ENCODE peak calls at places on chromosomes 16 and 17, in four cellular contexts. One of them, this sample, is unnamed.

GRCh38 chr17:7403043-7403901 is 625 bp downstream of the TMEM256 start:
- DNase-seq in mucosa of descending colon: peak
- DNase-seq in spleen: peak
- DNase-seq in HFF-Myc: no peak
- DNase-seq in this sample: no peak

GRCh38 chr16:84909686-84910085 is 89.9 kb downstream of the CRISPLD2 start:
- DNase-seq in mucosa of descending colon: no peak
- DNase-seq in spleen: no peak
- DNase-seq in HFF-Myc: no peak
- DNase-seq in this sample: no peak

GRCh38 chr17:35046245-35046644 is 17.3 kb downstream of the RFFL start:
- DNase-seq in mucosa of descending colon: no peak
- DNase-seq in spleen: no peak
- DNase-seq in HFF-Myc: no peak
- DNase-seq in this sample: no peak

GRCh38 chr17:72613411-72614292 is 478.8 kb downstream of the SLC39A11 start:
- DNase-seq in mucosa of descending colon: no peak
- DNase-seq in spleen: no peak
- DNase-seq in HFF-Myc: no peak
- DNase-seq in this sample: peak

GRCh38 chr17:82269882-82270500 is 3.5 kb downstream of the CSNK1D start:
- DNase-seq in mucosa of descending colon: peak
- DNase-seq in spleen: peak
- DNase-seq in HFF-Myc: no peak
- DNase-seq in this sample: no peak

GRCh38 chr17:49738456-49739163 is 25.3 kb downstream of the FAM117A start:
- DNase-seq in mucosa of descending colon: no peak
- DNase-seq in spleen: peak
- DNase-seq in HFF-Myc: no peak
- DNase-seq in this sample: no peak

GRCh38 chr17:67517335-67517734 is 140.3 kb downstream of the PITPNC1 start:
- DNase-seq in mucosa of descending colon: no peak
- DNase-seq in spleen: no peak
- DNase-seq in HFF-Myc: no peak
- DNase-seq in this sample: no peak

GRCh38 chr17:10033449-10033848 is 128.4 kb upstream of the RCVRN start:
- DNase-seq in mucosa of descending colon: no peak
- DNase-seq in spleen: peak
- DNase-seq in HFF-Myc: no peak
- DNase-seq in this sample: no peak

GRCh38 chr16:3838600-3839401 is 41.7 kb downstream of the CREBBP start:
- DNase-seq in mucosa of descending colon: no peak
- DNase-seq in spleen: no peak
- DNase-seq in HFF-Myc: no peak
- DNase-seq in this sample: no peak

GRCh38 chr17:76492989-76493501 is 8.2 kb downstream of the RHBDF2 start:
- DNase-seq in mucosa of descending colon: peak
- DNase-seq in spleen: peak
- DNase-seq in HFF-Myc: no peak
- DNase-seq in this sample: no peak

GRCh38 chr17:45740553-45741330 is 43.4 kb upstream of the CRHR1 start:
- DNase-seq in mucosa of descending colon: no peak
- DNase-seq in spleen: peak
- DNase-seq in HFF-Myc: peak
- DNase-seq in this sample: no peak

GRCh38 chr16:85885537-85885936 is 13.4 kb upstream of the IRF8 start:
- DNase-seq in mucosa of descending colon: no peak
- DNase-seq in spleen: no peak
- DNase-seq in HFF-Myc: no peak
- DNase-seq in this sample: no peak

GRCh38 chr16:75471723-75472634 is 7.5 kb upstream of the TMEM170A start:
- DNase-seq in mucosa of descending colon: no peak
- DNase-seq in spleen: peak
- DNase-seq in HFF-Myc: peak
- DNase-seq in this sample: no peak

GRCh38 chr17:57834146-57834741 is 15.6 kb downstream of the MRPS23 start:
- DNase-seq in mucosa of descending colon: no peak
- DNase-seq in spleen: no peak
- DNase-seq in HFF-Myc: no peak
- DNase-seq in this sample: peak

GRCh38 chr17:67386965-67387551 is 10.0 kb downstream of the PITPNC1 start:
- DNase-seq in mucosa of descending colon: no peak
- DNase-seq in spleen: peak
- DNase-seq in HFF-Myc: no peak
- DNase-seq in this sample: no peak

GRCh38 chr16:62891-63290 is 9.3 kb downstream of the SNRNP25 start:
- DNase-seq in mucosa of descending colon: no peak
- DNase-seq in spleen: peak
- DNase-seq in HFF-Myc: no peak
- DNase-seq in this sample: no peak

GRCh38 chr17:66467766-66468165 is 165.4 kb downstream of the PRKCA start:
- DNase-seq in mucosa of descending colon: no peak
- DNase-seq in spleen: no peak
- DNase-seq in HFF-Myc: no peak
- DNase-seq in this sample: no peak

GRCh38 chr17:2023692-2024571 is 1.2 kb downstream of the RTN4RL1 start:
- DNase-seq in mucosa of descending colon: no peak
- DNase-seq in spleen: no peak
- DNase-seq in HFF-Myc: no peak
- DNase-seq in this sample: no peak

GRCh38 chr17:77320501-77321256 is 179.9 kb downstream of the SEC14L1 start:
- DNase-seq in mucosa of descending colon: peak
- DNase-seq in spleen: peak
- DNase-seq in HFF-Myc: no peak
- DNase-seq in this sample: no peak

GRCh38 chr16:56789360-56789759 is 59.4 kb downstream of the NUP93 start:
- DNase-seq in mucosa of descending colon: no peak
- DNase-seq in spleen: no peak
- DNase-seq in HFF-Myc: no peak
- DNase-seq in this sample: no peak

GRCh38 chr17:74645010-74645409 is 21.5 kb upstream of the CD300E start:
- DNase-seq in mucosa of descending colon: no peak
- DNase-seq in spleen: no peak
- DNase-seq in HFF-Myc: no peak
- DNase-seq in this sample: no peak

DNA sequence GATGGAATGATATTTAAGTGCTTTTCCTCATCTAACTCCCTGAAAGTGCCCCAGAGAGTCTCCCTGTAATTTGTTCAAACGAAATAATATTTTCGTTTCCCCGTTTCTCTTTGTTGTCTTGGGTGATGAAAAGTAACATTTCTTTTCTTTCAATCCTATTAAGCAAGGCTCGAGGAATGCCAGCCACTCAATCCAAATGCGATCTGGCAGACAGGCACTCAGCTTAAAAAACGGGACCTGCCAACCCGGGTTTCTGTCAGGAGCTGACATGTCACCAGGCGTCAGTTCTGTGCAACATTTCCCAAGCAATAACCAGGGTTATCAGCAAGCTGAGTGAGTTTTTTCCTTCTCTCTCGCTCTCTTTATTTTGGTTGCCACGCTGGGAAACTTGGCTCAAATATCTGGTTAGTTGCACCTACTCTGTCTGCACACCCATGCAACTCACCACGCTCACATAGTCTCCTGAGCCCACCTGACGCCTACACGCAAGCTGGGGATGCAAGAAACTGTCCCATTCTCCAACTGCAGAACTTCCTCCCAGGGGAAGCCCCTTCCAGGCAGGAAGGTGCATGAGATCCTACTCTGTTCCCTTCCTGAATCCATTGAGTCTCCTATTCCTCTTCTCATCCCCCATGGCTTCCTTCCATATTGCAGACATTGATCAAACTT is 208.2 kb downstream of the C16orf78 start:
- DNase-seq in mucosa of descending colon: no peak
- DNase-seq in spleen: peak
- DNase-seq in HFF-Myc: no peak
- DNase-seq in this sample: no peak
- TF ChIP-seq CTCF in mucosa of descending colon: no peak
- TF ChIP-seq CTCF in spleen: no peak
- TF ChIP-seq CTCF in HFF-Myc: no peak
- TF ChIP-seq CTCF in this sample: no peak

GRCh38 chr16:27598921-27599565 is 49.1 kb downstream of the KATNIP start:
- DNase-seq in mucosa of descending colon: no peak
- DNase-seq in spleen: no peak
- DNase-seq in HFF-Myc: no peak
- DNase-seq in this sample: no peak

GRCh38 chr16:27602103-27602502 is 52.2 kb downstream of the KATNIP start:
- DNase-seq in mucosa of descending colon: no peak
- DNase-seq in spleen: no peak
- DNase-seq in HFF-Myc: no peak
- DNase-seq in this sample: no peak

GRCh38 chr16:27598226-27598625 is 48.3 kb downstream of the KATNIP start:
- DNase-seq in mucosa of descending colon: no peak
- DNase-seq in spleen: no peak
- DNase-seq in HFF-Myc: peak
- DNase-seq in this sample: no peak

GRCh38 chr16:27599606-27600005 is 49.7 kb downstream of the KATNIP start:
- DNase-seq in mucosa of descending colon: no peak
- DNase-seq in spleen: no peak
- DNase-seq in HFF-Myc: no peak
- DNase-seq in this sample: no peak

DNA sequence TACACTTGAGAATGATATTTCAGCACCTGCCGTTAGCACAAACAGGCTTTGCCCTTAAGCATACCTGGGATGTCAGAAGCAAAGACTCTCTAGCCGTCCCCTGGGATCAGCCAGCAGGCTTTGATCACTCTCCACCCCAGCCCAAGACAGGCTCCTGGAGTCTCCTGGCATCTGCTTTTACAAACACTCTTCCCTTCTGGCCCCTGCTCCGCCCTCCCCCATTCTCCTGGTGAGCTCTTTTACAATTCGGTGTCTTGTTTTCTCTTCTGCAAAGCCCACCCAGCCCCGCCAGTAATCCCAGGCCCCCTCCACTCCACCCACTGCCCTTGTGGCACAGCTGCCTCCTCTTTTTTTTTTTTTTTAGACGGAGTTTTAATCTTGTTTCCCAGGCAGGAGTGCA is 50.4 kb downstream of the KATNIP start:
- DNase-seq in mucosa of descending colon: no peak
- DNase-seq in spleen: no peak
- DNase-seq in HFF-Myc: no peak
- DNase-seq in this sample: no peak
- H3K4me3 ChIP-seq in mucosa of descending colon: no peak
- H3K4me3 ChIP-seq in spleen: no peak
- H3K4me3 ChIP-seq in HFF-Myc: no peak
- H3K4me3 ChIP-seq in this sample: no peak

DNA sequence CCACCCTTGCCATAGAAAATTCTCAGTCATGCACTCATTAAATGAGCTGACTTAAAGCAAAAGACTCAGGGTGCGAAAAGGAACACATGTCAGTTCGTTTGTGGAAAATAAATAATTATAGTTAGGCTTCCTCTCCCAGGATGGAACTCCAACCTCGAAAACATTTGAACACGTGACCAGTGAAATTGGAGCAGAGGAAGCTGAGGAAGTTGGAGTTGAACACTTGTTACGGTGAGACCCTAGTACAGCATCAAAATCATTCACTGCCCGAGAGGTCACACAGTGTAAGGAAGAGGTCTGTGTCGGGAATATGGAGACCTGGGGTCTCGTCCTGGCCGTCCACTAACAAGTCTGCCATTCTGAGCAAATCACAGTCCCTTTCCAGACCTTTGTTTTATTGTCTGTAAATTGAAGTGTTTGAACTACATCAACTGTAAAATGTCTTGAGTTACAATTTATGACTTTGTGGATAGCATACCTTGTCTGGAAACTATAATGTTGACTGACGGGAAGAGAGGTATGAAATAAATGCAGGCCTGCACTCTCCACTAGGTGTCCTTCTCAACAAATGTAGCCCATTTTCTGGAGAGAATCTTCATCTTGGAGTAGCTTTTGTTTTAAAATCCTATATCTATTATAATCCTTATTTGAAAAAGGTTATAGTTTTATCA is 7.7 kb downstream of the PSMD7 start:
- DNase-seq in mucosa of descending colon: no peak
- DNase-seq in spleen: no peak
- DNase-seq in HFF-Myc: no peak
- DNase-seq in this sample: no peak
- TF ChIP-seq CTCF in mucosa of descending colon: peak
- TF ChIP-seq CTCF in spleen: no peak
- TF ChIP-seq CTCF in HFF-Myc: peak
- TF ChIP-seq CTCF in this sample: peak

GRCh38 chr16:2511996-2512919 is 1.5 kb upstream of the ATP6V0C start:
- DNase-seq in mucosa of descending colon: peak
- DNase-seq in spleen: peak
- DNase-seq in HFF-Myc: no peak
- DNase-seq in this sample: no peak
- H3K4me3 ChIP-seq in mucosa of descending colon: no peak
- H3K4me3 ChIP-seq in spleen: no peak
- H3K4me3 ChIP-seq in HFF-Myc: no peak
- H3K4me3 ChIP-seq in this sample: no peak

GRCh38 chr17:63623786-63624185 is 1.6 kb downstream of the MAP3K3 start:
- DNase-seq in mucosa of descending colon: no peak
- DNase-seq in spleen: no peak
- DNase-seq in HFF-Myc: no peak
- DNase-seq in this sample: no peak

GRCh38 chr17:63626551-63627228 is 4.5 kb downstream of the MAP3K3 start:
- DNase-seq in mucosa of descending colon: no peak
- DNase-seq in spleen: no peak
- DNase-seq in HFF-Myc: no peak
- DNase-seq in this sample: no peak

GRCh38 chr17:63622571-63623390 is 564 bp downstream of the MAP3K3 start:
- DNase-seq in mucosa of descending colon: peak
- DNase-seq in spleen: peak
- DNase-seq in HFF-Myc: no peak
- DNase-seq in this sample: no peak

GRCh38 chr17:63621229-63621683 is 961 bp upstream of the MAP3K3 start:
- DNase-seq in mucosa of descending colon: no peak
- DNase-seq in spleen: no peak
- DNase-seq in HFF-Myc: no peak
- DNase-seq in this sample: no peak

GRCh38 chr17:63621684-63622570 is at the start of gene MAP3K3:
- DNase-seq in mucosa of descending colon: peak
- DNase-seq in spleen: peak
- DNase-seq in HFF-Myc: peak
- DNase-seq in this sample: peak
- TF ChIP-seq CTCF in mucosa of descending colon: peak
- TF ChIP-seq CTCF in spleen: no peak
- TF ChIP-seq CTCF in HFF-Myc: no peak
- TF ChIP-seq CTCF in this sample: peak

This sample was measured in kidney epithelial cell.